ENCODE peak calls at places on chromosomes 3 and 15, in eight cellular contexts. E is tibial nerve, K is RWPE2, S is fibroblast of the aortic adventitia, U is uterus, Y is GM23248, D is SJCRH30, T is GM12865. O is an unnamed sample.

GRCh38 chr15:82124331-82125263 is 78.8 kb upstream of the MEX3B start:
- DNase-seq in D (no peak), S (no peak), U (no peak), E (no peak), Y (no peak), T (no peak), K (no peak), O (no peak)

GRCh38 chr3:32165442-32165841 is 59.0 kb downstream of the GPD1L start:
- DNase-seq in T (no peak), D (no peak), Y (no peak), U (no peak), S (no peak), E (no peak), K (no peak), O (no peak)

GRCh38 chr3:24136624-24137310 is 191.7 kb downstream of the NR1D2 start:
- DNase-seq in Y (no peak), S (no peak), E (no peak), K (no peak), T (no peak), U (no peak), D (no peak), O (no peak)

GRCh38 chr3:126985143-126985985 is 2.4 kb downstream of the PLXNA1 start:
- DNase-seq in S (no peak), U (no peak), Y (no peak), D (peak), K (no peak), T (no peak), E (no peak), O (no peak)

GRCh38 chr3:102148598-102149302 is 286.1 kb upstream of the ZPLD1 start:
- DNase-seq in K (no peak), U (no peak), Y (no peak), D (no peak), S (no peak), T (no peak), E (no peak), O (no peak)

GRCh38 chr3:173395073-173395411 is 2.5 kb upstream of the NLGN1 start:
- DNase-seq in S (no peak), U (no peak), Y (no peak), D (no peak), K (no peak), E (no peak), T (no peak), O (no peak)

GRCh38 chr15:41254560-41254959 is 23.5 kb downstream of the CHP1 start:
- DNase-seq in D (no peak), E (no peak), Y (no peak), S (no peak), K (no peak), T (no peak), U (no peak), O (no peak)

GRCh38 chr3:190586631-190587000 is 72.7 kb downstream of the IL1RAP start:
- DNase-seq in D (no peak), E (no peak), T (peak), S (peak), K (no peak), U (no peak), Y (peak), O (no peak)

GRCh38 chr15:38589502-38589901 is 24.9 kb upstream of the RASGRP1 start:
- DNase-seq in Y (peak), D (no peak), T (no peak), U (no peak), S (peak), E (no peak), K (no peak), O (no peak)

DNA sequence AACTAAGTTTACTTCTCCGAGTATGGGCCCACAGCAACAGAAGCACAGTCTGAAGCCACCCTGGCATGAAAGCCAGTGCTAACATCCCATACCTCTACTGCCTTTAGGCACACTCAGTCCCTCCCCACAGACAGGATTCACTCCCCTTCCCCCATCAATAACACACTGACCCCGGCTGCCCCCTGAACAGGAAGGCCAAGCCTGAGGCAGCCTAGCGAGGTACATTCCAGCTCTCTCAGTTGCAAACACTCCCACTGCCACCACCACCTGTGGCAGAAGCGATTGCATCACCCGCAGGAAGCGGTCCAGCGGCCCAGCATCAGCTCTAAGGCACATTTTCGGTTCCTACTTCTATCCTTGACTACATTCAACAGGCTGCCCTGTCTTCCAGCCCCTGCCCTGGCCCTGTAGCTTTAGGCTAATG is 7.0 kb upstream of the BMF start:
- DNase-seq in S (no peak), E (peak), Y (no peak), U (no peak), T (peak), K (no peak), D (no peak), O (peak)
- H3K4me3 ChIP-seq in S (no peak), E (no peak), Y (no peak), U (no peak), T (no peak), K (no peak), D (no peak), O (no peak)

GRCh38 chr3:11637901-11638668 is 5.6 kb downstream of the VGLL4 start:
- DNase-seq in S (peak), U (no peak), Y (peak), D (no peak), E (no peak), T (no peak), K (no peak), O (no peak)

GRCh38 chr3:11638669-11639402 is 4.9 kb downstream of the VGLL4 start:
- DNase-seq in S (peak), E (no peak), D (no peak), K (no peak), Y (peak), U (no peak), T (no peak), O (no peak)

GRCh38 chr3:11641683-11642407 is 1.9 kb downstream of the VGLL4 start:
- DNase-seq in S (peak), T (peak), K (no peak), E (no peak), D (peak), U (no peak), Y (peak), O (no peak)

GRCh38 chr3:11641316-11641682 is 2.4 kb downstream of the VGLL4 start:
- DNase-seq in K (no peak), T (no peak), S (peak), D (no peak), U (no peak), Y (peak), E (no peak), O (no peak)

DNA sequence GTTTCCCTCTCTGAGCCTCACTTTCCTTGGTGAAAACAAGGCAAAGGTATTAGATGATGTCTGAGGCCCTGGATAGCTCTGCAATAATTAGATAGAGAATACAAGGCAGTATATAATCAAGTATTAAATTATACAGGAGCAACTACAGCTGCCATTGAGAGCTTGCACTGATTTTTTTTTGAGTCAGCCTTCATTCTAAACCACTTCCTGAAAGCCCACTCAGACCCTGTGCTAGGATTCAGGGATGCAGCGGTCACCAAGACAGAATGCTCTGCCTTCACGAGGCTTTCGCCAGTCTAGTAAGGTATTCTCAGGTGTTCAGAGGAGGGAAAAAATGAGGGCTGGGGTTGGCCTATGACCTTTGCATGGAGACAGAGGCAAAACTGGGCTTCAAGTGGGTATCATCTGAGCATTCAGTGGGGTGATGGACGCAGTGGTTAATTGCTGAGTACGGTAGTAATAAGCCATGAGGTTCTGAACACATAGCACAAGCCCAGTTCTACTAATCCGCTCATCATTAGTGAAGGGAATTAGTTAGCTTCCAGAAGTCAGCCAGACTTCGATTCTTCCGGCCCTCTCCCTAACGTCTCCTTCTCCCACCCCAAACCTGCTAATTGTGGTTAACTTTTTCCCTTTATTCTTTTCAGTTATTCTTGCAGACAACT is 3.6 kb downstream of the VGLL4 start:
- DNase-seq in U (no peak), K (no peak), S (no peak), Y (no peak), T (no peak), D (no peak), E (no peak), O (no peak)
- H3K4me3 ChIP-seq in U (peak), K (no peak), S (peak), Y (peak), T (peak), D (no peak), E (no peak), O (peak)

GRCh38 chr3:123067689-123068226 is 933 bp downstream of the PDIA5 start:
- DNase-seq in D (no peak), U (no peak), S (no peak), E (no peak), Y (peak), K (no peak), T (peak), O (no peak)

GRCh38 chr3:123068227-123069020 is 1.6 kb downstream of the PDIA5 start:
- DNase-seq in D (no peak), U (no peak), E (no peak), K (no peak), Y (peak), S (peak), T (no peak), O (no peak)

GRCh38 chr3:123064914-123065313 is 1.9 kb upstream of the PDIA5 start:
- DNase-seq in U (no peak), D (no peak), T (no peak), S (no peak), Y (no peak), K (no peak), E (no peak), O (no peak)

GRCh38 chr3:123066896-123067688 is at the start of gene PDIA5:
- DNase-seq in K (peak), E (peak), S (peak), Y (peak), D (peak), T (peak), U (peak), O (peak)

DNA sequence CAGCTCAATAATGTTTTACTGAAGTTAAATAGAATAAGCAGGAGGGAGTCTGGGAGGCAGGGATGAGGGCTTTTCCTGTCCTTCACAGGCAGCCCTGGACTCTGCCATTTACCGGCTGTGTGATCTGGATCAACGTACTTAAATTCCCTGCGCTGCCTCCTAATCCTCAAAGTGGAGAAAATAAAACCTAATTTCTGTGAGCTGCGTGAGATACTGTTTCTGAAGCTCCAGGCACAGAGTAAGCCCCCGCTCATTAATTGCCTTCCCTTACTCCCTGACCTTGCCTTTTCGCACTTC is 278 bp upstream of the PDIA5 start:
- DNase-seq in D (no peak), S (no peak), Y (no peak), T (no peak), E (no peak), K (no peak), U (no peak), O (no peak)
- H3K4me3 ChIP-seq in D (peak), S (peak), Y (peak), T (peak), E (peak), K (peak), U (peak), O (peak)

GRCh38 chr15:67185051-67185450 is 69.4 kb downstream of the AAGAB start:
- DNase-seq in S (no peak), E (no peak), U (peak), T (no peak), D (no peak), Y (no peak), K (no peak), O (peak)

GRCh38 chr15:67186226-67186649 is 68.2 kb downstream of the AAGAB start:
- DNase-seq in E (peak), Y (peak), U (peak), D (no peak), T (no peak), K (peak), S (peak), O (peak)

GRCh38 chr15:67186688-67187087 is 67.8 kb downstream of the AAGAB start:
- DNase-seq in T (no peak), D (no peak), E (no peak), S (no peak), K (no peak), Y (no peak), U (peak), O (peak)

GRCh38 chr15:67184208-67184925 is 70.1 kb downstream of the AAGAB start:
- DNase-seq in K (peak), E (no peak), S (no peak), D (no peak), U (peak), T (no peak), Y (no peak), O (peak)

GRCh38 chr15:67185621-67186225 is 68.7 kb downstream of the AAGAB start:
- DNase-seq in K (no peak), S (peak), Y (peak), U (peak), T (peak), D (no peak), E (no peak), O (peak)
- H3K4me3 ChIP-seq in K (no peak), S (no peak), Y (no peak), U (no peak), T (no peak), D (no peak), E (no peak), O (no peak)

GRCh38 chr15:75844629-75845390 is 1.6 kb downstream of the UBE2Q2 start:
- DNase-seq in E (no peak), K (no peak), D (no peak), T (no peak), U (no peak), Y (peak), S (no peak), O (no peak)
- H3K4me3 ChIP-seq in E (peak), K (peak), D (peak), T (peak), U (peak), Y (peak), S (peak), O (peak)

GRCh38 chr15:32718822-32719716 is 1.3 kb downstream of the GREM1 start:
- DNase-seq in S (no peak), E (no peak), D (peak), T (no peak), U (no peak), Y (peak), K (peak), O (no peak)
- H3K4me3 ChIP-seq in S (peak), E (peak), D (peak), T (no peak), U (peak), Y (peak), K (peak), O (peak)

GRCh38 chr3:197737749-197738462 is 1.2 kb upstream of the RUBCN start:
- DNase-seq in Y (no peak), D (no peak), U (no peak), K (no peak), T (no peak), S (no peak), E (no peak), O (no peak)
- H3K4me3 ChIP-seq in Y (peak), D (peak), U (no peak), K (peak), T (peak), S (peak), E (no peak), O (no peak)

O was measured in tibial artery.